ENCODE peak calls at places on chromosomes 5 and 9, in seven cellular contexts. M is T-cell; D is trophoblast cell; G is CD8-positive, alpha-beta memory T cell; X is activated naive CD4-positive, alpha-beta T cell treated with anti-CD3 and anti-CD28 coated beads, Interleukin-2, amount 50 U/mL, for 72 hours; K is activated T-cell treated with anti-CD3 and anti-CD28 coated beads, Interleukin-2, amount 50 U/mL, for 4 hours; H is CD8-positive, alpha-beta T cell. P is an unnamed sample.

GRCh38 chr9:18568969-18569368 is 95.0 kb downstream of the ADAMTSL1 start:
- DNase-seq in K (no peak), M (no peak), G (no peak), D (no peak), X (no peak), H (no peak), P (no peak)

GRCh38 chr9:137199411-137200121 is 975 bp downstream of the TPRN start:
- DNase-seq in H (no peak), G (no peak), D (no peak), K (no peak), X (no peak), M (no peak), P (no peak)

GRCh38 chr9:108838017-108838416 is 17.8 kb downstream of the ACTL7B start:
- DNase-seq in X (no peak), M (no peak), G (no peak), D (peak; percentile 94), K (no peak), H (no peak), P (no peak)

GRCh38 chr5:97266576-97266975 is 83.5 kb upstream of the RIOK2 start:
- DNase-seq in H (no peak), X (no peak), G (no peak), M (no peak), K (no peak), D (no peak), P (no peak)

GRCh38 chr5:105172918-105173317 is 1610.3 kb upstream of the NUDT12 start:
- DNase-seq in K (no peak), M (no peak), X (no peak), G (no peak), D (no peak), H (no peak), P (no peak)

GRCh38 chr9:105157178-105157583 is 87.3 kb upstream of the SLC44A1 start:
- DNase-seq in M (no peak), X (no peak), D (peak; percentile 77), H (no peak), K (no peak), G (peak; percentile 16), P (peak; percentile 51)

GRCh38 chr5:138650999-138651766 is 76.0 kb upstream of the HSPA9 start:
- DNase-seq in H (no peak), G (no peak), M (no peak), X (no peak), D (no peak), K (no peak), P (no peak)

GRCh38 chr9:104339692-104340091 is 164.4 kb upstream of the OR13F1 start:
- DNase-seq in D (no peak), M (no peak), H (no peak), X (no peak), G (no peak), K (no peak), P (no peak)

GRCh38 chr5:178418471-178419010 is 171.7 kb downstream of the COL23A1 start:
- DNase-seq in G (no peak), M (no peak), X (peak; percentile 31), D (no peak), H (no peak), K (no peak), P (no peak)

GRCh38 chr9:136439550-136440408 is at the start of gene INPP5E:
- DNase-seq in G (peak; percentile 81), H (peak; percentile 81), K (peak; percentile 82), D (peak; percentile 89), M (peak; percentile 69), X (peak; percentile 82), P (peak; percentile 79)

GRCh38 chr5:91206734-91207133 is 176.4 kb downstream of the ARRDC3 start:
- DNase-seq in G (no peak), X (no peak), H (no peak), D (peak; percentile 53), K (no peak), M (no peak), P (no peak)

GRCh38 chr9:72022846-72023245 is 37.6 kb downstream of the C9orf57 start:
- DNase-seq in M (no peak), X (no peak), H (no peak), K (no peak), G (no peak), D (no peak), P (no peak)

GRCh38 chr5:152094076-152094475 is 169.4 kb upstream of the GLRA1 start:
- DNase-seq in M (no peak), K (no peak), D (no peak), H (no peak), X (no peak), G (no peak), P (no peak)

GRCh38 chr9:4508907-4509589 is 18.8 kb downstream of the SLC1A1 start:
- DNase-seq in X (no peak), K (no peak), D (no peak), G (no peak), H (no peak), M (no peak), P (no peak)

GRCh38 chr9:90189306-90189705 is 453.3 kb downstream of the DIRAS2 start:
- DNase-seq in H (no peak), G (no peak), K (no peak), M (no peak), D (no peak), X (no peak), P (no peak)

GRCh38 chr5:31251032-31251431 is 57.5 kb downstream of the CDH6 start:
- DNase-seq in K (no peak), G (no peak), X (no peak), D (no peak), M (no peak), H (no peak), P (no peak)

GRCh38 chr5:21680196-21680595 is 1172.9 kb downstream of the CDH12 start:
- DNase-seq in K (no peak), X (no peak), D (peak; percentile 61), M (no peak), H (no peak), G (no peak), P (no peak)

GRCh38 chr9:93124793-93125192 is 9.3 kb downstream of the NINJ1 start:
- DNase-seq in G (no peak), D (no peak), X (peak; percentile 50), M (no peak), K (peak; percentile 3), H (no peak), P (no peak)

GRCh38 chr9:90905822-90906221 is 104.2 kb downstream of the SYK start:
- DNase-seq in X (no peak), K (no peak), G (no peak), H (no peak), D (no peak), M (no peak), P (no peak)

GRCh38 chr5:135223404-135223803 is 175.6 kb downstream of the MACROH2A1 start:
- DNase-seq in G (no peak), K (no peak), D (no peak), X (peak; percentile 13), H (no peak), M (no peak), P (no peak)

GRCh38 chr5:15234366-15234765 is 265.6 kb upstream of the FBXL7 start:
- DNase-seq in G (no peak), M (no peak), H (no peak), K (no peak), D (no peak), X (no peak), P (no peak)

GRCh38 chr5:142600611-142601360 is 85.1 kb downstream of the FGF1 start:
- DNase-seq in M (no peak), K (no peak), X (no peak), G (no peak), H (no peak), D (peak; percentile 91), P (no peak)

GRCh38 chr5:41851116-41851515 is 19.1 kb downstream of the OXCT1 start:
- DNase-seq in G (no peak), K (no peak), X (no peak), M (no peak), D (no peak), H (no peak), P (no peak)